ENCODE peak calls at places on chromosomes 12 and 14, in five cellular contexts. J is tibial artery; T is effector memory CD4-positive, alpha-beta T cell; C is keratinocyte; I is left ventricle myocardium inferior. Z is an unnamed sample.

GRCh38 chr12:47299586-47299985 is 219.8 kb upstream of the AMIGO2 start:
- DNase-seq in J (no peak), T (no peak), C (no peak), I (no peak), Z (no peak)

GRCh38 chr12:98701166-98701565 is 56.1 kb downstream of the APAF1 start:
- DNase-seq in J (no peak), T (no peak), C (no peak), I (no peak), Z (no peak)

GRCh38 chr12:121128908-121129704 is 3.6 kb upstream of the P2RX7 start:
- DNase-seq in J (peak; percentile 86), T (peak; percentile 65), C (no peak), I (peak; percentile 78), Z (no peak)

GRCh38 chr12:46500673-46501072 is 128.1 kb upstream of the SLC38A2 start:
- DNase-seq in J (no peak), T (no peak), C (no peak), I (no peak), Z (no peak)

GRCh38 chr14:69789118-69789640 is 7.9 kb downstream of the SLC10A1 start:
- DNase-seq in J (no peak), T (no peak), C (no peak), I (no peak), Z (peak; percentile 68)

GRCh38 chr14:77301103-77301502 is 19.6 kb downstream of the POMT2 start:
- DNase-seq in J (peak; percentile 78), T (no peak), C (peak; percentile 62), I (peak; percentile 68), Z (peak; percentile 36)

GRCh38 chr12:2092354-2092753 is 39.6 kb downstream of the CACNA1C start:
- DNase-seq in J (no peak), T (no peak), C (no peak), I (no peak), Z (no peak)

GRCh38 chr12:103423061-103423473 is 72.7 kb downstream of the C12orf42 start:
- DNase-seq in J (no peak), T (no peak), C (no peak), I (no peak), Z (no peak)

GRCh38 chr12:14892726-14893442 is 7.2 kb upstream of the MGP start:
- DNase-seq in J (peak; percentile 88), T (no peak), C (no peak), I (no peak), Z (no peak)

GRCh38 chr14:100981808-100982207 is 78.3 kb upstream of the RTL1 start:
- DNase-seq in J (no peak), T (no peak), C (no peak), I (no peak), Z (no peak)

GRCh38 chr12:66563220-66563619 is 115.7 kb downstream of the GRIP1 start:
- DNase-seq in J (no peak), T (no peak), C (no peak), I (no peak), Z (no peak)

GRCh38 chr12:62332598-62332997 is 72.4 kb downstream of the USP15 start:
- DNase-seq in J (no peak), T (no peak), C (no peak), I (no peak), Z (no peak)

GRCh38 chr12:53938276-53939140 is at the start of gene HOXC13:
- DNase-seq in J (peak; percentile 93), T (no peak), C (peak; percentile 94), I (no peak), Z (peak; percentile 89)

GRCh38 chr14:101068958-101069549 is 165.5 kb upstream of the RTL1 start:
- DNase-seq in J (peak; percentile 38), T (no peak), C (no peak), I (no peak), Z (no peak)

GRCh38 chr12:82687020-82687951 is 580 bp downstream of the TMTC2 start:
- DNase-seq in J (no peak), T (peak; percentile 42), C (no peak), I (peak; percentile 38), Z (no peak)

GRCh38 chr12:88156075-88156654 is 14.1 kb downstream of the TMTC3 start:
- DNase-seq in J (no peak), T (no peak), C (no peak), I (no peak), Z (no peak)

GRCh38 chr14:90140298-90140955 is 78.6 kb downstream of the KCNK13 start:
- DNase-seq in J (no peak), T (no peak), C (no peak), I (no peak), Z (no peak)

GRCh38 chr14:68873379-68873778 is 80.5 kb upstream of the ZFP36L1 start:
- DNase-seq in J (peak; percentile 37), T (no peak), C (no peak), I (no peak), Z (no peak)

GRCh38 chr12:13190275-13190674 is 6.3 kb upstream of the EMP1 start:
- DNase-seq in J (no peak), T (no peak), C (no peak), I (no peak), Z (no peak)

GRCh38 chr12:7156259-7157197 is 26.4 kb downstream of the CLSTN3 start:
- DNase-seq in J (no peak), T (no peak), C (no peak), I (no peak), Z (no peak)

GRCh38 chr12:114869091-114869834 is 185.3 kb upstream of the TBX3 start:
- DNase-seq in J (no peak), T (no peak), C (no peak), I (no peak), Z (no peak)

GRCh38 chr12:15752780-15753179 is 36.4 kb downstream of the EPS8 start:
- DNase-seq in J (no peak), T (no peak), C (no peak), I (no peak), Z (no peak)

GRCh38 chr14:103087343-103087835 is 3.4 kb downstream of the LBHD2 start:
- DNase-seq in J (no peak), T (no peak), C (no peak), I (no peak), Z (no peak)

GRCh38 chr14:93012516-93013367 is 89.8 kb downstream of the CHGA start:
- DNase-seq in J (no peak), T (no peak), C (no peak), I (no peak), Z (no peak)

GRCh38 chr12:102010265-102010994 is 51.4 kb downstream of the WASHC3 start:
- DNase-seq in J (no peak), T (no peak), C (no peak), I (no peak), Z (no peak)

GRCh38 chr12:49296034-49296835 is 1.3 kb downstream of the PRPH start:
- DNase-seq in J (peak; percentile 55), T (peak; percentile 38), C (no peak), I (no peak), Z (no peak)

GRCh38 chr12:26846419-26846818 is 13.4 kb upstream of the ITPR2 start:
- DNase-seq in J (no peak), T (no peak), C (no peak), I (no peak), Z (no peak)

GRCh38 chr14:44108601-44109000 is 398.5 kb downstream of the FSCB start:
- DNase-seq in J (no peak), T (no peak), C (peak; percentile 17), I (no peak), Z (peak; percentile 75)

GRCh38 chr12:11758087-11758837 is 108.8 kb downstream of the ETV6 start:
- DNase-seq in J (no peak), T (no peak), C (no peak), I (no peak), Z (no peak)
- H3K27ac ChIP-seq in J (peak overlapping the region; percentile 84), T (no peak overlapping the region), C (no peak overlapping the region), I (peak overlapping the region; percentile 84), Z (no peak overlapping the region)

GRCh38 chr12:110638792-110639191 is 24.9 kb downstream of the TCTN1 start:
- DNase-seq in J (no peak), T (no peak), C (no peak), I (no peak), Z (no peak)

GRCh38 chr12:110639336-110640178 is 25.6 kb downstream of the TCTN1 start:
- DNase-seq in J (no peak), T (no peak), C (no peak), I (no peak), Z (no peak)

GRCh38 chr12:110636516-110636915 is 22.6 kb downstream of the TCTN1 start:
- DNase-seq in J (peak; percentile 25), T (no peak), C (no peak), I (no peak), Z (no peak)

GRCh38 chr12:110637869-110638441 is 24.0 kb downstream of the TCTN1 start:
- DNase-seq in J (no peak), T (no peak), C (no peak), I (no peak), Z (no peak)

DNA sequence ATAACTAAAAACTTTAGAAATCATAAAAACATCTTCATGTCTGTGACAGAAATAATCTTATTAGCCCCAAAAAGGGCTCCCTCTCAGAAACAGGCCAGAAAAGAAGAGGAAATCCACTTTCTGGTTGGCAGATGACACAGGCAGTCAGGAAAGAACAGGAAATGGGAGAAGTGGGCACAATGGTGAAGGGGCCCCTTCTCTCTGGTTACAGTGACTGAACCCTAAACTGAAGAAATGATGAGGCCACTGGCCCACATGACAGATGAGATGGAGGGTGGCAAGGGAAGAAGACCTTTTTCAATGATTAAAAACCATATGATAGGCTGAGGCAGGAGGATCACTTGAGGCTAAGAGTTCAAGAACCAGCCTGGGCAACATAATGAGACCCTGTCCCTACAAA is 21.1 kb downstream of the TCTN1 start:
- DNase-seq in J (peak; percentile 9), T (no peak), C (no peak), I (no peak), Z (no peak)
- H3K27ac ChIP-seq in J (no peak overlapping the region), T (no peak overlapping the region), C (no peak overlapping the region), I (no peak overlapping the region), Z (no peak overlapping the region)

GRCh38 chr12:124910561-124911478 is 3.6 kb downstream of the UBC start:
- DNase-seq in J (no peak), T (no peak), C (no peak), I (no peak), Z (no peak)
- H3K27ac ChIP-seq in J (peak overlapping the region; percentile 1), T (no peak overlapping the region), C (peak overlapping the region; percentile 31), I (peak overlapping the region; percentile 47), Z (peak overlapping the region; percentile 67)

GRCh38 chr12:111219440-111219839 is 149.5 kb downstream of the PHETA1 start:
- DNase-seq in J (no peak), T (no peak), C (no peak), I (no peak), Z (no peak)
- H3K27ac ChIP-seq in J (no peak overlapping the region), T (no peak overlapping the region), C (no peak overlapping the region), I (no peak overlapping the region), Z (no peak overlapping the region)

GRCh38 chr12:110114596-110114995 is 9.6 kb upstream of the IFT81 start:
- DNase-seq in J (peak; percentile 68), T (no peak), C (no peak), I (no peak), Z (no peak)
- H3K27ac ChIP-seq in J (peak overlapping the region; percentile 91), T (no peak overlapping the region), C (no peak overlapping the region), I (peak overlapping the region; percentile 32), Z (no peak overlapping the region)